ENCODE peak calls at places on chromosomes 13 and 19, in seven cellular contexts. X is heart left ventricle, F is adrenal gland, D is IMR-90, H is ovary, O is right lobe of liver, B is breast epithelium. W is an unnamed sample.

GRCh38 chr13:27353166-27353583 is 71.2 kb upstream of the GTF3A start:
- DNase-seq in X (no peak), O (no peak), D (peak; percentile 88), F (no peak), B (no peak), H (no peak), W (peak; percentile 56)

GRCh38 chr13:98143601-98144500 is 957 bp downstream of the FARP1 start:
- DNase-seq in H (peak; percentile 22), D (peak; percentile 44), B (no peak), X (peak; percentile 32), O (peak; percentile 47), F (peak; percentile 33), W (peak; percentile 50)

GRCh38 chr13:27036236-27036981 is 135.2 kb downstream of the USP12 start:
- DNase-seq in D (no peak), F (no peak), B (no peak), O (no peak), H (no peak), X (no peak), W (no peak)

GRCh38 chr13:30354481-30355404 is 47.4 kb upstream of the KATNAL1 start:
- DNase-seq in F (peak; percentile 13), B (no peak), X (no peak), O (peak; percentile 74), D (no peak), H (no peak), W (no peak)

GRCh38 chr13:30047154-30047874 is 196.9 kb upstream of the UBL3 start:
- DNase-seq in D (peak; percentile 11), B (no peak), O (no peak), X (no peak), F (no peak), H (no peak), W (no peak)

GRCh38 chr13:34430294-34430693 is 511.8 kb upstream of the NBEA start:
- DNase-seq in D (peak; percentile 3), F (no peak), B (no peak), X (no peak), H (no peak), O (no peak), W (no peak)

GRCh38 chr13:71285700-71286099 is 581.3 kb downstream of the DACH1 start:
- DNase-seq in F (no peak), D (no peak), H (no peak), X (no peak), B (no peak), O (no peak), W (no peak)

GRCh38 chr13:33932765-33933406 is 114.9 kb downstream of the RFC3 start:
- DNase-seq in X (no peak), H (no peak), O (no peak), B (no peak), F (no peak), D (peak; percentile 2), W (no peak)

GRCh38 chr13:78978381-78978998 is 319.5 kb upstream of the OBI1 start:
- DNase-seq in F (peak; percentile 69), O (peak; percentile 47), H (no peak), X (no peak), D (peak; percentile 61), B (no peak), W (peak; percentile 7)

GRCh38 chr13:33312150-33312908 is 26.8 kb upstream of the STARD13 start:
- DNase-seq in X (no peak), O (no peak), B (no peak), D (peak; percentile 37), H (no peak), F (no peak), W (no peak)

GRCh38 chr19:19049406-19049805 is 14.4 kb upstream of the SLC25A42 start:
- DNase-seq in O (no peak), D (peak; percentile 31), B (no peak), F (no peak), H (no peak), X (no peak), W (no peak)
- TF ChIP-seq POLR2A in O (no peak), D (no peak), B (no peak), F (no peak), H (no peak), X (no peak), W (no peak)

DNA sequence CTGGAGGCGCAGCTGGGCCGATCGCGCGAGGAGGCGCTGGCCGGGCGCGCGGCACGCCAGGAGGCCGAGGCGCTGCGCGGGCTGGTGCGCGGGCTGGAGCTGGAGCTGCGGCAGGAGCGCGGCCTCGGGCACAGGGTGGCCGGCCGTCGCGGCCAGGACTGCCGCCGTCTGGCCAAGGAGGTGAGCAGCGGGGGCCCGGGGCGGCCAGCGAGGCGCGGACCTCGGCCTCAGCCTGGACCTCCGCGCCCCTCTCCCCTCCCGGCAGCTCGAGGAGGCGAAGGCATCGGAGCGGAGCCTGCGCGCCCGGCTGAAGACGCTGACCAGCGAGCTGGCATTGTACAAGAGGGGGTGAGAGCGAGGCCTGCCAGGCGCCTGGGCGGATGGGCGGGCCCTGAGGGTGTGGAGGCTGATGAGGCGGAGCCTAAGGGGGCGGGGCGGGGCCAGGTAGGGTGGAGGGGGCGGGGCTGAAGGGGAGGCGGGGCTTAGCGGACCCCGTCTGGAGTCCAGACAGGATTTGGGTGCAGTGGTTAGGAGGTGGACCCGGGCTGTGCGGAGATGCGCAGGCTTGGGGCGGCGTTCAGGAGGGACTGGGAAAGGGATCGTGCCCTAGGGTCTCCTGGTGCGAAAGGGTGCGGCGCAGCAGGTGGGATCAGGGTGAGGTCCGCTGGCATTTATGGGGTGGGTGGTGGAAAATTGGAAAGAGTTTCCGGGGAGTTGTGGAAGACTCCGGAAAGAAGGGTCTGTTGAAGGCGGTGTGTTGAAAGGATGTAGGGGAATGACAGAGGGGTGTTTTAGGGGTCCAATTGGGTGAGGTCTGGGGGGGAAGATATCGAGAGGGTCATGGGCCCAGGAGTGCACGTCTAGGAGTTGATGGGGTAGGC is 7.5 kb downstream of the PGLYRP1 start:
- DNase-seq in D (no peak), H (no peak), O (peak; percentile 73), B (peak; percentile 71), F (peak; percentile 76), X (peak; percentile 45), W (no peak)
- TF ChIP-seq POLR2A in D (no peak), H (no peak), O (no peak), B (no peak), F (peak; percentile 26), X (no peak), W (no peak)

DNA sequence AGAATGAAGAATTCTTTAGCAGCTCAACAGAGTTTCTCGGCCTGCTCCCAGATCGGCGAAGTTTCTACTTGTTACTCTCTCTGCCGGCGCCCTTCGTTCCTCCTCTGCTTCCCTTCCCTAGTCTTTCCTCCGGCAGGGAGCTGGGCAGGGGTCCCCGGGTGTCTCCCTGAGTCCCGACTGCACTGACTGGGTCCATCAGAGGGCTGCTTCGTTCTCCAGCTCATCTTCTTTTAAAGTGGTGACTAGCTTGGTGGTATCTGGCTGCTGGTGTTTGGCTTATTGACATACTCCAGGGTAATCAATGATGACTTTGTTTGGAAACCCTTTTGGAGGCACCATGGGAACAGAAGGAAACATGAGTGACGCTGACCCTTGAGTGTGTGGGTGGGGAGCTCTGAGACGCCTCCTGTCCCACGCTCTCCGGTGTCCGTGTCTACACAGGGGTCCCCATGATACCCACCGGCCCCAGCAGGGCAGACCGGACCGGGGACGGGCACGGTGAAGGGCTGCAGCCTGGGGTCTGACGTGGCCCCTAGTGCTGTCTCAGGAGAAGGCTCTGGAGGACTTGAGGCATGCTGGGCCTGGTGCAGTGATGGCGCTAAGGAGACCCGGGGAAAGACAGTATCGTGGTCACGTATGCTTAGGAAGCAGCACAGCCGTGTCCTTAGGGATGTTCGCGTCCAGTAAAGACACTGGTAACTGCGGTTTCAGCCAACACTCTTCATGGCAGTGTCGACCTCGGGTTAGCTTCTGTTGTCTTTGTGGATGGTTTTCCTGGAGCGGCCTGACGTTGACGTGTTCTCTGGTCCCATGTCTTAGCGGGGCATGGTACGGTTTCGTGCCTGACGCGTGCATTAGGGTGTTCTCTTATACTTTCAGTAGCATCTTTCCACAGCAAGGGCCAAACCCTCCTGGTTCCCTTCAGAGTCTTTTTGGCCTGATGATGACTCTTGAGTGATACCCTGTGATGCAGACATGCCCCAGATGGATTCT is 23.8 kb downstream of the NAXD start:
- DNase-seq in H (no peak), D (no peak), X (no peak), O (no peak), B (no peak), F (peak; percentile 25), W (no peak)
- TF ChIP-seq POLR2A in H (no peak), D (no peak), X (no peak), O (no peak), B (no peak), F (no peak), W (no peak)

GRCh38 chr19:10270616-10271394 is at the start of gene ICAM1:
- DNase-seq in O (peak; percentile 90), B (peak; percentile 79), H (peak; percentile 73), F (peak; percentile 85), D (peak; percentile 66), X (peak; percentile 87), W (no peak)
- TF ChIP-seq POLR2A in O (peak; percentile 98), B (peak; percentile 54), H (peak; percentile 40), F (peak; percentile 52), D (no peak), X (peak; percentile 62), W (peak; percentile 15)

GRCh38 chr19:53394974-53395839 is at the start of gene ZNF765:
- DNase-seq in B (peak; percentile 96), X (peak; percentile 95), H (peak; percentile 95), F (peak; percentile 97), D (peak; percentile 85), O (peak; percentile 96), W (peak; percentile 92)
- TF ChIP-seq POLR2A in B (peak; percentile 69), X (peak; percentile 79), H (peak; percentile 53), F (peak; percentile 70), D (peak; percentile 56), O (peak; percentile 47), W (peak; percentile 81)

DNA sequence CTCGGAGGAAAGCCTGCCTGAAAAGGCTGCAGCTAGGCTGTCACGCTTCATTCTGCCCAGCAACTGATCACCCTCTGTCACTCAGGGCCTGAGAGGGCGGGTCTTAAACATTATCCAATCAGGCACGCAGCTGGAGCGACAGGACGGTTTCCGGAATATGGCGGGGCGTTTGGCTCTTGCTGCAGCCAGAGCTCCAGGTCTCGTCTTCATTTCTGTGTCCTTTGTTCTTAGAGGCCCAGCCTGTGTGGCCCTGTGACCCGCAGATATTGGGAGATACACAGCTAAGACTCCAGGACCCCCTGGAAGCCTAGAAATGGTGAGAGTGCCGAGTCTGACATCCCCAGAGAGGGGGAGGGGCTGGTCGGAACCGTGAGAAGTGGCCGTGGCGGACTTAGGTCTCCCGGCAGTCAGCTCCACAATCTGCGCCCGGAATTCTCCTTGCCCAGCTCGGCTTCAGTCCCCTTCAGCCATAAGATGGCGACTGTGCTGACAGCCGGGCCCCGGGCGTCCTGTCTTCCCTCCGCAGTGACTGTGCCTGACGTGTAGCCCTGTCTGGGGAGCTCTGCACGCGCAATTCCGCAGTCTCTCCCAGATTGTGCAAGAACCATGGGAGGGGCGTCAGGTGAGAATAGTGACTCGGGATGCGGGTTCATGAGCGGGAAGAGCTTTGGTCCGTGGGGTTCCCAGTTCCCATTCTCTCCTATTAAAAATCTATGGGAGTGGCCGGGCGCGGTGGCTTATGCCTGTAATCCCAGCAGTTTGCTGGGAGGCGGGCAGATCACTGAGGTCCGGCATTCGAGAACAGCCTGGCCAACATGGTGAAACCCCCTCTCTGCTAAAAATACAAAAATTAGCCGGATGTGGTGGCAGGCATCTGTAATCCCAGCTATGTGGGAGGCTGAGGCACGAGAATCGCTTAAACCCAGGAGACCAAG is at the start of gene ZNF429:
- DNase-seq in X (peak; percentile 93), D (peak; percentile 92), O (peak; percentile 94), H (peak; percentile 87), F (peak; percentile 97), B (peak; percentile 90), W (peak; percentile 87)
- TF ChIP-seq POLR2A in X (peak; percentile 63), D (peak; percentile 74), O (peak; percentile 87), H (peak; percentile 93), F (peak; percentile 85), B (peak; percentile 70), W (peak; percentile 37)

W was measured in H54.